ENCODE peak calls at places on chromosomes 12 and 14, in six cellular contexts. One of them, this sample, is unnamed.

GRCh38 chr14:87049886-87050820 is 942.8 kb downstream of the GALC start:
- DNase-seq in SHP77: no peak
- DNase-seq in NT2/D1: peak
- DNase-seq in neural crest cell: peak
- DNase-seq in AG04450: peak
- DNase-seq in H4: peak
- DNase-seq in this sample: peak

GRCh38 chr14:72341686-72342085 is 409.5 kb downstream of the RGS6 start:
- DNase-seq in neural crest cell: no peak
- DNase-seq in AG04450: no peak
- DNase-seq in H4: no peak
- DNase-seq in NT2/D1: no peak
- DNase-seq in SHP77: no peak
- DNase-seq in this sample: no peak

GRCh38 chr14:83172363-83172762 is 1638.7 kb upstream of the SEL1L start:
- DNase-seq in AG04450: peak
- DNase-seq in SHP77: no peak
- DNase-seq in neural crest cell: no peak
- DNase-seq in NT2/D1: no peak
- DNase-seq in H4: no peak
- DNase-seq in this sample: peak

GRCh38 chr14:68011629-68012028 is 192.1 kb downstream of the RAD51B start:
- DNase-seq in neural crest cell: no peak
- DNase-seq in NT2/D1: no peak
- DNase-seq in H4: peak
- DNase-seq in AG04450: no peak
- DNase-seq in SHP77: no peak
- DNase-seq in this sample: peak

GRCh38 chr12:56522486-56523193 is 1.0 kb downstream of the RBMS2 start:
- DNase-seq in neural crest cell: no peak
- DNase-seq in H4: no peak
- DNase-seq in NT2/D1: no peak
- DNase-seq in SHP77: no peak
- DNase-seq in AG04450: no peak
- DNase-seq in this sample: peak

GRCh38 chr14:92356677-92357076 is 33.7 kb downstream of the SLC24A4 start:
- DNase-seq in SHP77: no peak
- DNase-seq in AG04450: no peak
- DNase-seq in H4: no peak
- DNase-seq in neural crest cell: no peak
- DNase-seq in NT2/D1: no peak
- DNase-seq in this sample: no peak

GRCh38 chr14:73242274-73242960 is 5.1 kb downstream of the PAPLN start:
- DNase-seq in NT2/D1: no peak
- DNase-seq in H4: no peak
- DNase-seq in neural crest cell: no peak
- DNase-seq in AG04450: no peak
- DNase-seq in SHP77: no peak
- DNase-seq in this sample: no peak

GRCh38 chr12:109247831-109248654 is 61.0 kb downstream of the FOXN4 start:
- DNase-seq in NT2/D1: no peak
- DNase-seq in H4: no peak
- DNase-seq in SHP77: no peak
- DNase-seq in AG04450: no peak
- DNase-seq in neural crest cell: no peak
- DNase-seq in this sample: no peak

GRCh38 chr12:92621833-92622232 is 81.0 kb upstream of the PLEKHG7 start:
- DNase-seq in H4: no peak
- DNase-seq in AG04450: no peak
- DNase-seq in SHP77: no peak
- DNase-seq in NT2/D1: no peak
- DNase-seq in neural crest cell: no peak
- DNase-seq in this sample: no peak

GRCh38 chr14:67602071-67602470 is 2.0 kb upstream of the PIGH start:
- DNase-seq in NT2/D1: no peak
- DNase-seq in neural crest cell: no peak
- DNase-seq in SHP77: no peak
- DNase-seq in AG04450: no peak
- DNase-seq in H4: no peak
- DNase-seq in this sample: no peak

GRCh38 chr12:3262466-3262865 is 185.3 kb downstream of the TSPAN9 start:
- DNase-seq in SHP77: no peak
- DNase-seq in H4: no peak
- DNase-seq in neural crest cell: no peak
- DNase-seq in NT2/D1: no peak
- DNase-seq in AG04450: no peak
- DNase-seq in this sample: no peak

GRCh38 chr14:64502476-64503183 is 1.0 kb downstream of the ZBTB25 start:
- DNase-seq in AG04450: no peak
- DNase-seq in neural crest cell: no peak
- DNase-seq in H4: no peak
- DNase-seq in NT2/D1: no peak
- DNase-seq in SHP77: no peak
- DNase-seq in this sample: no peak

GRCh38 chr12:27331299-27331926 is 1.2 kb upstream of the BMAL2 start:
- DNase-seq in neural crest cell: no peak
- DNase-seq in AG04450: peak
- DNase-seq in NT2/D1: no peak
- DNase-seq in SHP77: no peak
- DNase-seq in H4: peak
- DNase-seq in this sample: peak

GRCh38 chr12:39831587-39832315 is 212.1 kb upstream of the ABCD2 start:
- DNase-seq in NT2/D1: no peak
- DNase-seq in neural crest cell: no peak
- DNase-seq in AG04450: no peak
- DNase-seq in SHP77: peak
- DNase-seq in H4: no peak
- DNase-seq in this sample: peak

GRCh38 chr12:127130506-127131100 is 1136.4 kb upstream of the TMEM132C start:
- DNase-seq in AG04450: no peak
- DNase-seq in neural crest cell: no peak
- DNase-seq in SHP77: no peak
- DNase-seq in NT2/D1: no peak
- DNase-seq in H4: peak
- DNase-seq in this sample: no peak

GRCh38 chr12:49403887-49404517 is 36.7 kb downstream of the SPATS2 start:
- DNase-seq in H4: no peak
- DNase-seq in AG04450: no peak
- DNase-seq in neural crest cell: no peak
- DNase-seq in SHP77: no peak
- DNase-seq in NT2/D1: no peak
- DNase-seq in this sample: no peak

GRCh38 chr14:101775756-101776292 is 14.3 kb downstream of the PPP2R5C start:
- DNase-seq in NT2/D1: no peak
- DNase-seq in H4: no peak
- DNase-seq in AG04450: no peak
- DNase-seq in neural crest cell: no peak
- DNase-seq in SHP77: no peak
- DNase-seq in this sample: no peak

GRCh38 chr12:51959211-51959610 is 7.7 kb downstream of the ACVR1B start:
- DNase-seq in AG04450: no peak
- DNase-seq in neural crest cell: no peak
- DNase-seq in NT2/D1: no peak
- DNase-seq in H4: no peak
- DNase-seq in SHP77: no peak
- DNase-seq in this sample: no peak

GRCh38 chr12:82757059-82757458 is 70.4 kb downstream of the TMTC2 start:
- DNase-seq in AG04450: no peak
- DNase-seq in SHP77: no peak
- DNase-seq in H4: no peak
- DNase-seq in NT2/D1: no peak
- DNase-seq in neural crest cell: no peak
- DNase-seq in this sample: no peak

GRCh38 chr12:130504110-130504835 is 166.6 kb downstream of the PIWIL1 start:
- DNase-seq in NT2/D1: no peak
- DNase-seq in SHP77: no peak
- DNase-seq in AG04450: no peak
- DNase-seq in neural crest cell: no peak
- DNase-seq in H4: no peak
- DNase-seq in this sample: no peak

GRCh38 chr12:118586433-118586832 is 210.1 kb downstream of the SUDS3 start:
- DNase-seq in AG04450: no peak
- DNase-seq in NT2/D1: no peak
- DNase-seq in neural crest cell: no peak
- DNase-seq in H4: no peak
- DNase-seq in SHP77: no peak
- DNase-seq in this sample: no peak

GRCh38 chr14:95507701-95508103 is 8.7 kb downstream of the SYNE3 start:
- DNase-seq in SHP77: no peak
- DNase-seq in NT2/D1: no peak
- DNase-seq in neural crest cell: no peak
- DNase-seq in H4: peak
- DNase-seq in AG04450: no peak
- DNase-seq in this sample: peak

GRCh38 chr14:63573579-63573978 is 30.4 kb upstream of the PPP2R5E start:
- DNase-seq in H4: no peak
- DNase-seq in SHP77: no peak
- DNase-seq in neural crest cell: no peak
- DNase-seq in NT2/D1: no peak
- DNase-seq in AG04450: no peak
- DNase-seq in this sample: peak

GRCh38 chr14:101834387-101835165 is 73.1 kb downstream of the PPP2R5C start:
- DNase-seq in neural crest cell: no peak
- DNase-seq in SHP77: no peak
- DNase-seq in NT2/D1: no peak
- DNase-seq in AG04450: no peak
- DNase-seq in H4: peak
- DNase-seq in this sample: no peak

GRCh38 chr14:104937694-104938365 is 13.2 kb downstream of the PLD4 start:
- DNase-seq in SHP77: no peak
- DNase-seq in AG04450: no peak
- DNase-seq in NT2/D1: no peak
- DNase-seq in neural crest cell: no peak
- DNase-seq in H4: no peak
- DNase-seq in this sample: no peak

GRCh38 chr12:2974560-2974971 is 15.4 kb downstream of the TEAD4 start:
- DNase-seq in neural crest cell: no peak
- DNase-seq in SHP77: no peak
- DNase-seq in H4: no peak
- DNase-seq in NT2/D1: no peak
- DNase-seq in AG04450: no peak
- DNase-seq in this sample: no peak

GRCh38 chr14:71967709-71968108 is 35.5 kb downstream of the RGS6 start:
- DNase-seq in NT2/D1: no peak
- DNase-seq in H4: no peak
- DNase-seq in SHP77: no peak
- DNase-seq in neural crest cell: no peak
- DNase-seq in AG04450: no peak
- DNase-seq in this sample: no peak

This sample was measured in A172.